ENCODE peak calls at places on chromosomes 7 and 10, in five cellular contexts. One of them, this sample, is unnamed.

GRCh38 chr7:33591481-33591880 is 313.9 kb upstream of the BMPER start:
- DNase-seq in NCI-H1105: no peak
- DNase-seq in substantia nigra: no peak
- DNase-seq in glutamatergic neuron: no peak
- DNase-seq in SJSA1: no peak
- DNase-seq in this sample: no peak

GRCh38 chr7:115260381-115260780 is 338.5 kb downstream of the MDFIC start:
- DNase-seq in NCI-H1105: no peak
- DNase-seq in substantia nigra: no peak
- DNase-seq in glutamatergic neuron: no peak
- DNase-seq in SJSA1: no peak
- DNase-seq in this sample: no peak

GRCh38 chr7:128790297-128791037 is 1.3 kb upstream of the CCDC136 start:
- DNase-seq in NCI-H1105: no peak
- DNase-seq in substantia nigra: no peak
- DNase-seq in glutamatergic neuron: peak; percentile 61
- DNase-seq in SJSA1: no peak
- DNase-seq in this sample: no peak

GRCh38 chr7:55063633-55064032 is 44.8 kb downstream of the EGFR start:
- DNase-seq in NCI-H1105: no peak
- DNase-seq in substantia nigra: no peak
- DNase-seq in glutamatergic neuron: no peak
- DNase-seq in SJSA1: peak; percentile 62
- DNase-seq in this sample: no peak

GRCh38 chr7:2800923-2801682 is 43.0 kb downstream of the GNA12 start:
- DNase-seq in NCI-H1105: no peak
- DNase-seq in substantia nigra: no peak
- DNase-seq in glutamatergic neuron: no peak
- DNase-seq in SJSA1: no peak
- DNase-seq in this sample: no peak

GRCh38 chr7:117402109-117402508 is 25.2 kb downstream of the ASZ1 start:
- DNase-seq in NCI-H1105: no peak
- DNase-seq in substantia nigra: no peak
- DNase-seq in glutamatergic neuron: no peak
- DNase-seq in SJSA1: no peak
- DNase-seq in this sample: no peak

GRCh38 chr10:77556990-77557601 is 80.5 kb downstream of the KCNMA1 start:
- DNase-seq in NCI-H1105: no peak
- DNase-seq in substantia nigra: no peak
- DNase-seq in glutamatergic neuron: no peak
- DNase-seq in SJSA1: no peak
- DNase-seq in this sample: no peak

GRCh38 chr7:28581351-28581750 is 169.0 kb downstream of the CREB5 start:
- DNase-seq in NCI-H1105: no peak
- DNase-seq in substantia nigra: no peak
- DNase-seq in glutamatergic neuron: no peak
- DNase-seq in SJSA1: no peak
- DNase-seq in this sample: no peak

GRCh38 chr7:86469680-86470295 is 173.9 kb upstream of the GRM3 start:
- DNase-seq in NCI-H1105: peak; percentile 75
- DNase-seq in substantia nigra: peak; percentile 1
- DNase-seq in glutamatergic neuron: peak; percentile 74
- DNase-seq in SJSA1: peak; percentile 66
- DNase-seq in this sample: no peak

GRCh38 chr10:84177541-84178386 is 4.2 kb downstream of the GPR15LG start:
- DNase-seq in NCI-H1105: no peak
- DNase-seq in substantia nigra: no peak
- DNase-seq in glutamatergic neuron: no peak
- DNase-seq in SJSA1: no peak
- DNase-seq in this sample: no peak

GRCh38 chr7:87767827-87768226 is 108.3 kb downstream of the SLC25A40 start:
- DNase-seq in NCI-H1105: no peak
- DNase-seq in substantia nigra: no peak
- DNase-seq in glutamatergic neuron: no peak
- DNase-seq in SJSA1: no peak
- DNase-seq in this sample: no peak

GRCh38 chr7:107208046-107208458 is 39.2 kb downstream of the HBP1 start:
- DNase-seq in NCI-H1105: no peak
- DNase-seq in substantia nigra: no peak
- DNase-seq in glutamatergic neuron: no peak
- DNase-seq in SJSA1: no peak
- DNase-seq in this sample: no peak

GRCh38 chr7:158362912-158363905 is 224.4 kb downstream of the PTPRN2 start:
- DNase-seq in NCI-H1105: no peak
- DNase-seq in substantia nigra: no peak
- DNase-seq in glutamatergic neuron: no peak
- DNase-seq in SJSA1: peak; percentile 39
- DNase-seq in this sample: no peak

GRCh38 chr7:39554583-39555140 is 11.5 kb upstream of the YAE1 start:
- DNase-seq in NCI-H1105: no peak
- DNase-seq in substantia nigra: no peak
- DNase-seq in glutamatergic neuron: no peak
- DNase-seq in SJSA1: no peak
- DNase-seq in this sample: peak; percentile 1

GRCh38 chr10:11578802-11579255 is 32.6 kb downstream of the USP6NL start:
- DNase-seq in NCI-H1105: no peak
- DNase-seq in substantia nigra: no peak
- DNase-seq in glutamatergic neuron: no peak
- DNase-seq in SJSA1: no peak
- DNase-seq in this sample: no peak

GRCh38 chr7:98213874-98214810 is 2.9 kb downstream of the BHLHA15 start:
- DNase-seq in NCI-H1105: no peak
- DNase-seq in substantia nigra: no peak
- DNase-seq in glutamatergic neuron: peak; percentile 22
- DNase-seq in SJSA1: no peak
- DNase-seq in this sample: no peak

GRCh38 chr10:131980757-131981428 is 830 bp downstream of the BNIP3 start:
- DNase-seq in NCI-H1105: no peak
- DNase-seq in substantia nigra: no peak
- DNase-seq in glutamatergic neuron: peak; percentile 65
- DNase-seq in SJSA1: no peak
- DNase-seq in this sample: no peak

This sample was measured in NCI-H2227 treated with DMSO at 0.1 percent for 48 hours.